ENCODE peak calls at places on chromosome 13, in ten cellular contexts. F is heart left ventricle, D is tibial artery, A is cardiac fibroblast, N is cardiac muscle cell, B is MCF 10A, T is left ventricle myocardium inferior, C is HFFc6, H is lower leg skin, J is WTC11. K is an unnamed sample.

GRCh38 chr13:107835339-107836018 is 379.9 kb downstream of the LIG4 start:
- DNase-seq in F (no peak), D (no peak), A (peak), N (no peak), B (peak), T (no peak), C (no peak), H (no peak), J (no peak), K (peak)

GRCh38 chr13:105969761-105970160 is 565.7 kb downstream of the EFNB2 start:
- DNase-seq in F (no peak), D (no peak), A (no peak), N (no peak), B (no peak), T (no peak), C (peak), H (no peak), J (no peak), K (peak)

GRCh38 chr13:107962209-107962608 is 253.1 kb downstream of the LIG4 start:
- DNase-seq in F (no peak), D (no peak), A (no peak), N (no peak), B (no peak), T (no peak), C (no peak), H (no peak), J (no peak), K (no peak)

GRCh38 chr13:113151745-113152707 is 6.4 kb upstream of the PROZ start:
- DNase-seq in F (peak), D (no peak), A (peak), N (no peak), B (no peak), T (no peak), C (peak), H (no peak), J (no peak), K (peak)

GRCh38 chr13:37375724-37376123 is 222.8 kb downstream of the POSTN start:
- DNase-seq in F (no peak), D (no peak), A (no peak), N (no peak), B (peak), T (no peak), C (no peak), H (no peak), J (no peak), K (no peak)

GRCh38 chr13:36385471-36385870 is 39.3 kb upstream of the SPART start:
- DNase-seq in F (no peak), D (no peak), A (no peak), N (no peak), B (peak), T (no peak), C (no peak), H (no peak), J (no peak), K (no peak)

GRCh38 chr13:27044837-27045570 is 126.6 kb downstream of the USP12 start:
- DNase-seq in F (no peak), D (no peak), A (no peak), N (no peak), B (no peak), T (no peak), C (no peak), H (no peak), J (no peak), K (no peak)

GRCh38 chr13:109145631-109146030 is 516.2 kb downstream of the MYO16 start:
- DNase-seq in F (no peak), D (no peak), A (peak), N (peak), B (peak), T (no peak), C (peak), H (no peak), J (no peak), K (peak)

GRCh38 chr13:74945637-74946036 is 536.3 kb downstream of the TBC1D4 start:
- DNase-seq in F (no peak), D (no peak), A (no peak), N (no peak), B (no peak), T (no peak), C (no peak), H (no peak), J (no peak), K (no peak)

GRCh38 chr13:45055902-45056648 is 64.2 kb upstream of the GTF2F2 start:
- DNase-seq in F (no peak), D (no peak), A (peak), N (no peak), B (peak), T (no peak), C (peak), H (peak), J (no peak), K (peak)

GRCh38 chr13:101915333-101915732 is 462.9 kb downstream of the ITGBL1 start:
- DNase-seq in F (no peak), D (no peak), A (no peak), N (no peak), B (no peak), T (no peak), C (no peak), H (no peak), J (no peak), K (no peak)

GRCh38 chr13:98743377-98743776 is 9.1 kb downstream of the SLC15A1 start:
- DNase-seq in F (no peak), D (no peak), A (no peak), N (no peak), B (no peak), T (no peak), C (no peak), H (no peak), J (no peak), K (no peak)

GRCh38 chr13:41034382-41034781 is 15.3 kb upstream of the ELF1 start:
- DNase-seq in F (no peak), D (no peak), A (no peak), N (no peak), B (no peak), T (no peak), C (no peak), H (no peak), J (no peak), K (no peak)

GRCh38 chr13:112941349-112941748 is 27.7 kb upstream of the MCF2L start:
- DNase-seq in F (no peak), D (no peak), A (no peak), N (no peak), B (no peak), T (no peak), C (no peak), H (no peak), J (no peak), K (no peak)

GRCh38 chr13:98960331-98961203 is 17.3 kb downstream of the DOCK9 start:
- DNase-seq in F (no peak), D (no peak), A (peak), N (no peak), B (no peak), T (no peak), C (no peak), H (no peak), J (no peak), K (no peak)

GRCh38 chr13:44272692-44273091 is 100.9 kb upstream of the SERP2 start:
- DNase-seq in F (no peak), D (no peak), A (peak), N (no peak), B (no peak), T (no peak), C (peak), H (no peak), J (no peak), K (peak)

GRCh38 chr13:113545931-113546516 is 38.5 kb upstream of the TFDP1 start:
- DNase-seq in F (no peak), D (peak), A (no peak), N (no peak), B (no peak), T (no peak), C (no peak), H (no peak), J (no peak), K (no peak)

GRCh38 chr13:60261432-60262351 is 98.0 kb upstream of the DIAPH3 start:
- DNase-seq in F (no peak), D (no peak), A (no peak), N (peak), B (no peak), T (no peak), C (no peak), H (no peak), J (peak), K (no peak)

GRCh38 chr13:98664047-98664446 is 87.1 kb upstream of the STK24 start:
- DNase-seq in F (no peak), D (no peak), A (no peak), N (no peak), B (peak), T (no peak), C (no peak), H (peak), J (no peak), K (peak)

GRCh38 chr13:102203718-102204117 is 198.1 kb downstream of the FGF14 start:
- DNase-seq in F (no peak), D (no peak), A (no peak), N (no peak), B (no peak), T (no peak), C (no peak), H (no peak), J (no peak), K (no peak)

GRCh38 chr13:113584870-113585671 is 518 bp downstream of the TFDP1 start:
- DNase-seq in F (peak), D (peak), A (no peak), N (peak), B (peak), T (no peak), C (no peak), H (no peak), J (no peak), K (no peak)

GRCh38 chr13:95267662-95268369 is 33.4 kb downstream of the ABCC4 start:
- DNase-seq in F (no peak), D (no peak), A (peak), N (no peak), B (peak), T (no peak), C (peak), H (no peak), J (no peak), K (peak)

GRCh38 chr13:44206429-44206828 is 167.2 kb upstream of the SERP2 start:
- DNase-seq in F (no peak), D (no peak), A (no peak), N (no peak), B (no peak), T (no peak), C (no peak), H (no peak), J (no peak), K (no peak)

GRCh38 chr13:111915104-111915551 is 151.8 kb upstream of the SOX1 start:
- DNase-seq in F (no peak), D (peak), A (no peak), N (no peak), B (no peak), T (no peak), C (no peak), H (no peak), J (peak), K (no peak)

GRCh38 chr13:59690857-59691500 is 472.7 kb downstream of the DIAPH3 start:
- DNase-seq in F (no peak), D (no peak), A (no peak), N (no peak), B (no peak), T (no peak), C (peak), H (no peak), J (no peak), K (peak)

GRCh38 chr13:64314286-64314685 is 2898.6 kb upstream of the PCDH20 start:
- DNase-seq in F (no peak), D (no peak), A (peak), N (no peak), B (no peak), T (no peak), C (peak), H (no peak), J (no peak), K (no peak)

GRCh38 chr13:27921961-27922910 is 2.4 kb downstream of the PDX1 start:
- DNase-seq in F (no peak), D (no peak), A (no peak), N (no peak), B (no peak), T (no peak), C (no peak), H (no peak), J (peak), K (no peak)

GRCh38 chr13:113793718-113794085 is 34.7 kb downstream of the TMEM255B start:
- DNase-seq in F (no peak), D (peak), A (no peak), N (no peak), B (no peak), T (no peak), C (no peak), H (no peak), J (no peak), K (no peak)

GRCh38 chr13:75771818-75772217 is 135.7 kb downstream of the LMO7 start:
- DNase-seq in F (no peak), D (no peak), A (peak), N (no peak), B (peak), T (no peak), C (peak), H (no peak), J (no peak), K (peak)

GRCh38 chr13:88000787-88001186 is 329.6 kb downstream of the SLITRK5 start:
- DNase-seq in F (no peak), D (no peak), A (no peak), N (no peak), B (no peak), T (no peak), C (no peak), H (no peak), J (no peak), K (no peak)

GRCh38 chr13:87999141-87999765 is 328.1 kb downstream of the SLITRK5 start:
- DNase-seq in F (no peak), D (no peak), A (peak), N (no peak), B (peak), T (no peak), C (peak), H (no peak), J (no peak), K (peak)

GRCh38 chr13:87998081-87998480 is 326.9 kb downstream of the SLITRK5 start:
- DNase-seq in F (no peak), D (no peak), A (no peak), N (no peak), B (no peak), T (no peak), C (no peak), H (no peak), J (no peak), K (no peak)

GRCh38 chr13:87999791-88000190 is 328.6 kb downstream of the SLITRK5 start:
- DNase-seq in F (no peak), D (no peak), A (no peak), N (peak), B (peak), T (no peak), C (no peak), H (no peak), J (no peak), K (no peak)

GRCh38 chr13:88000239-88000638 is 329.1 kb downstream of the SLITRK5 start:
- DNase-seq in F (no peak), D (no peak), A (no peak), N (no peak), B (peak), T (no peak), C (no peak), H (no peak), J (no peak), K (peak)
- TF ChIP-seq CTCF in F (no peak), D (no peak), A (no peak), N (no peak), B (no peak), T (no peak), C (no peak), H (no peak), J (no peak), K (peak)

GRCh38 chr13:100627142-100627541 is 38.6 kb upstream of the GGACT start:
- DNase-seq in F (no peak), D (no peak), A (no peak), N (no peak), B (no peak), T (no peak), C (no peak), H (no peak), J (no peak), K (no peak)

GRCh38 chr13:100625447-100625846 is 36.9 kb upstream of the GGACT start:
- DNase-seq in F (no peak), D (no peak), A (no peak), N (no peak), B (no peak), T (no peak), C (no peak), H (no peak), J (no peak), K (no peak)

GRCh38 chr13:100633461-100633860 is 41.1 kb downstream of the TMTC4 start:
- DNase-seq in F (no peak), D (no peak), A (peak), N (no peak), B (peak), T (no peak), C (peak), H (no peak), J (no peak), K (peak)

GRCh38 chr13:100634686-100635085 is 39.9 kb downstream of the TMTC4 start:
- DNase-seq in F (no peak), D (no peak), A (no peak), N (no peak), B (no peak), T (no peak), C (no peak), H (no peak), J (no peak), K (no peak)

GRCh38 chr13:100630564-100630963 is 42.0 kb upstream of the GGACT start:
- DNase-seq in F (no peak), D (no peak), A (no peak), N (no peak), B (no peak), T (no peak), C (no peak), H (no peak), J (no peak), K (no peak)
- TF ChIP-seq CTCF in F (no peak), D (no peak), A (no peak), N (no peak), B (no peak), T (no peak), C (no peak), H (no peak), J (no peak), K (no peak)

DNA sequence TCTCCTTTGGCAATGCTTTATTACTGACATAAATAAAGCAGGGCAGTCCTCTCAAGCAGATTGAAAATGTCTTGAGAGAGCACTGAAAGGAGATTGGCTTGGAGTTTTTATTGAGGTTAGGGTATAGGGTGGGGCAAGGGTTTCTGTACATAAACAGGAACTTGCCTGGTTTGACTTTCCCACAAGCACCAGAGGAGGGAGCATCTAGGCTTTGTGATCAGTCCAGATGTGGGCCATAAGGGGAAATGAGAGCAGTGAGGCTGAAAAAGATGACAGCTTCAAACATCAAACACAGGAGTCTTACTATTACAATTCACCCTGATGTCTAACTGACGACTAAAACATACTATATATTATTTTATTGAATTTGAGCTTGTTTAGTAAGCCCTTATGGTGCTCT is 260.9 kb downstream of the MTUS2 start:
- DNase-seq in F (no peak), D (no peak), A (peak), N (no peak), B (no peak), T (no peak), C (no peak), H (no peak), J (no peak), K (peak)
- TF ChIP-seq CTCF in F (no peak), D (no peak), A (no peak), N (no peak), B (no peak), T (peak), C (no peak), H (no peak), J (no peak), K (no peak)

GRCh38 chr13:77494226-77494625 is 41.3 kb upstream of the SCEL start:
- DNase-seq in F (no peak), D (no peak), A (no peak), N (no peak), B (no peak), T (no peak), C (no peak), H (no peak), J (no peak), K (no peak)

GRCh38 chr13:77489566-77490337 is 45.8 kb upstream of the SCEL start:
- DNase-seq in F (no peak), D (no peak), A (no peak), N (no peak), B (no peak), T (no peak), C (no peak), H (no peak), J (no peak), K (no peak)

GRCh38 chr13:77492982-77493381 is 42.5 kb upstream of the SCEL start:
- DNase-seq in F (no peak), D (no peak), A (peak), N (peak), B (peak), T (no peak), C (no peak), H (no peak), J (no peak), K (no peak)
- TF ChIP-seq CTCF in F (peak), D (peak), A (peak), N (peak), B (peak), T (peak), C (peak), H (no peak), J (no peak), K (peak)

DNA sequence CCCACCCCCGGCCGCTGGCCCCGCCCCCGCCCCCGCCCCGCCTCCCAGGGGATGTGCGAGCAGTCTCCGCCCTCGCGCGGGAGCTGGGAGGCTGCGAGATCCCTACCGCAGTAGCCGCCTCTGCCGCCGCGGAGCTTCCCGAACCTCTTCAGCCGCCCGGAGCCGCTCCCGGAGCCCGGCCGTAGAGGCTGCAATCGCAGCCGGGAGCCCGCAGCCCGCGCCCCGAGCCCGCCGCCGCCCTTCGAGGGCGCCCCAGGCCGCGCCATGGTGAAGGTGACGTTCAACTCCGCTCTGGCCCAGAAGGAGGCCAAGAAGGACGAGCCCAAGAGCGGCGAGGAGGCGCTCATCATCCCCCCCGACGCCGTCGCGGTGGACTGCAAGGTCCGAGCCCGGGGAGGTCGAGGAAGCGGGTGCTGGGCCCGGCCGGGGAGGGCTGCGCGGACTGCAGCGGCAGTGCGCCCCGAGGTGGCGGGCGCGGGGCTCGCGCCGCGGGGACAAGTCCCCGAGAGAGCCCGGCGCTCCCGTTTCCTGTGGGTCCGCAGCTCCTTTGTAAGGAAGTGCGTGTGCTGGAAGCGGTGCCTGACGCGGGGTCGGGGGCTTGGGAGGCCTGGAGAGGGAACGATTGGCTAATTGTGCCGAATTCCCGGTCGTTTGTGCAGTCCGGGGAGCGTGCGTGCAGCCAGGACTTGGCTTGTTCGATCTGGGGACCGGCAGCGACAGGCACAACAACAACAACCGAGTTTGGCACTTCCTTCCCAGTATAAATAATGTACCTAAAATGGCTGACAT is at the start of gene ITM2B:
- DNase-seq in F (peak), D (peak), A (peak), N (peak), B (peak), T (peak), C (peak), H (no peak), J (peak), K (peak)
- TF ChIP-seq CTCF in F (peak), D (peak), A (peak), N (peak), B (peak), T (peak), C (peak), H (no peak), J (no peak), K (peak)

DNA sequence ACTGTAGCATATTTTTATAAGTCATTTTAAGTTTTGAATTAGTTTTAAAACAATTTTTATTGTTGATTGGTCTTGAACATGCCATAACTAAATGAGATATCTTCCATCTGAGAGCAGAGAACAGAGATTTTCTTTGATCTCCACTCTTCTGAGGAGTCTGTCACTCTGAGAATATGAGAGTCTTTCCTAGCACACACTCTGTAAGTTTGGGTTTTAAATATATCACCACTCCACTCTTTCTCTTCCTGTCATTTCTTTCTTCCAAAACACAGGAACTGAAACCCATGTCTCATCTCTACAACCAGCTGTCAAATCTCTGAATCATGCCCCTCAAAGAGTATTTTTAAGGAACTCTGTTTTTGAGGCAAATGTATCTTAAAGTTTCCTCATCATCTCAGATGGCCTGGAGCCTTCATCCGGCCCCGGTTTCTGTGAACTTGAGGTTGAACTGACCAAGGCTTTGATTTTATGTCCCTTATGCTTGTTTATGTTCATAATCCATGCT is 698.2 kb upstream of the SGCG start:
- DNase-seq in F (no peak), D (no peak), A (no peak), N (no peak), B (no peak), T (no peak), C (no peak), H (no peak), J (no peak), K (no peak)
- TF ChIP-seq CTCF in F (no peak), D (no peak), A (no peak), N (no peak), B (no peak), T (no peak), C (no peak), H (no peak), J (no peak), K (no peak)